ENCODE peak calls at places on chromosome 3, in five cellular contexts. N is lower lobe of right lung, R is GDM1, B is neural crest cell, E is Peyer's patch. C is an unnamed sample.

GRCh38 chr3:133675631-133676335 is 14.0 kb upstream of the TOPBP1 start:
- DNase-seq in N (no peak), R (no peak), B (no peak), E (no peak), C (no peak)

GRCh38 chr3:13399603-13400002 is 20.5 kb downstream of the NUP210 start:
- DNase-seq in N (no peak), R (no peak), B (no peak), E (no peak), C (no peak)

GRCh38 chr3:197958346-197958745 is 1.7 kb upstream of the LMLN start:
- DNase-seq in N (no peak), R (no peak), B (no peak), E (no peak), C (no peak)

GRCh38 chr3:168341192-168341816 is 245.6 kb upstream of the GOLIM4 start:
- DNase-seq in N (no peak), R (no peak), B (no peak), E (no peak), C (no peak)

GRCh38 chr3:64445318-64446300 is 220.3 kb upstream of the PRICKLE2 start:
- DNase-seq in N (peak), R (no peak), B (peak), E (no peak), C (no peak)

GRCh38 chr3:142445816-142446254 is 2.0 kb downstream of the XRN1 start:
- DNase-seq in N (no peak), R (no peak), B (no peak), E (peak), C (no peak)

GRCh38 chr3:101890716-101891115 is 41.4 kb downstream of the NFKBIZ start:
- DNase-seq in N (no peak), R (no peak), B (no peak), E (no peak), C (no peak)

GRCh38 chr3:23874359-23875120 is 42.2 kb downstream of the NKIRAS1 start:
- DNase-seq in N (no peak), R (no peak), B (no peak), E (no peak), C (no peak)

GRCh38 chr3:119175869-119176756 is 2.7 kb downstream of the UPK1B start:
- DNase-seq in N (no peak), R (no peak), B (no peak), E (no peak), C (no peak)

GRCh38 chr3:195125646-195126045 is 145.3 kb downstream of the XXYLT1 start:
- DNase-seq in N (no peak), R (no peak), B (no peak), E (no peak), C (no peak)

GRCh38 chr3:59258591-59258990 is 208.8 kb upstream of the CFAP20DC start:
- DNase-seq in N (no peak), R (no peak), B (no peak), E (no peak), C (no peak)

GRCh38 chr3:160784853-160785252 is 28.8 kb downstream of the PPM1L start:
- DNase-seq in N (no peak), R (no peak), B (no peak), E (no peak), C (no peak)

GRCh38 chr3:15628967-15629366 is 27.4 kb downstream of the BTD start:
- DNase-seq in N (no peak), R (no peak), B (no peak), E (no peak), C (no peak)

C was measured in Right ventricle myocardium superior.